ENCODE peak calls at places on chromosomes 2 and 18, in four cellular contexts. I is effector memory CD8-positive, alpha-beta T cell; Q is activated naive CD4-positive, alpha-beta T cell; Y is non-pigmented ciliary epithelial cell. G is an unnamed sample.

GRCh38 chr18:13589316-13589715 is 137.0 kb downstream of the FAM210A start:
- DNase-seq in Q (no peak), I (no peak), Y (no peak), G (no peak)

GRCh38 chr18:75226301-75226955 is 15.8 kb downstream of the TSHZ1 start:
- DNase-seq in I (no peak), Y (no peak), Q (no peak), G (no peak)

GRCh38 chr18:51619283-51619682 is 421.8 kb upstream of the MEX3C start:
- DNase-seq in Y (no peak), I (no peak), Q (no peak), G (no peak)

GRCh38 chr18:76875390-76876330 is 53.3 kb downstream of the ZNF236 start:
- DNase-seq in I (peak; percentile 21), Q (no peak), Y (no peak), G (no peak)

GRCh38 chr2:285506-285905 is 2.4 kb downstream of the ALKAL2 start:
- DNase-seq in Q (no peak), I (no peak), Y (peak; percentile 55), G (no peak)

GRCh38 chr2:101464841-101465240 is 10.1 kb downstream of the RFX8 start:
- DNase-seq in I (no peak), Y (no peak), Q (no peak), G (no peak)

GRCh38 chr18:46289458-46289857 is 185.3 kb downstream of the HAUS1 start:
- DNase-seq in Y (no peak), Q (no peak), I (no peak), G (no peak)

GRCh38 chr2:21038403-21039073 is 5.3 kb downstream of the APOB start:
- DNase-seq in I (no peak), Y (no peak), Q (no peak), G (no peak)

GRCh38 chr18:48455555-48456478 is 46.6 kb upstream of the ZBTB7C start:
- DNase-seq in I (peak; percentile 18), Y (peak; percentile 96), Q (no peak), G (peak; percentile 98)

GRCh38 chr2:19362094-19362649 is 3.7 kb upstream of the OSR1 start:
- DNase-seq in Y (no peak), I (no peak), Q (no peak), G (no peak)

GRCh38 chr2:207819839-207820784 is 50.4 kb upstream of the FZD5 start:
- DNase-seq in I (no peak), Q (no peak), Y (no peak), G (peak; percentile 95)

GRCh38 chr2:71940695-71941094 is 207.0 kb downstream of the CYP26B1 start:
- DNase-seq in I (no peak), Y (no peak), Q (no peak), G (no peak)

GRCh38 chr2:241821460-241822263 is 12.7 kb downstream of the NEU4 start:
- DNase-seq in Q (no peak), Y (no peak), I (no peak), G (no peak)

GRCh38 chr2:235044501-235045271 is 92.9 kb downstream of the SH3BP4 start:
- DNase-seq in I (no peak), Q (no peak), Y (no peak), G (no peak)

GRCh38 chr2:28802975-28803429 is 7.6 kb upstream of the SPDYA start:
- DNase-seq in Y (no peak), I (no peak), Q (no peak), G (no peak)

GRCh38 chr18:23560186-23560585 is 26.1 kb downstream of the NPC1 start:
- DNase-seq in Y (no peak), I (no peak), Q (no peak), G (no peak)

GRCh38 chr18:22650247-22650646 is 232.5 kb upstream of the CTAGE1 start:
- DNase-seq in I (no peak), Q (no peak), Y (no peak), G (no peak)

GRCh38 chr2:11996618-11997017 is 250.2 kb downstream of the LPIN1 start:
- DNase-seq in Q (no peak), I (no peak), Y (no peak), G (no peak)